ENCODE peak calls at places on chromosomes 5 and 9, in seven cellular contexts. R, L, G, E, N, V and M are unnamed samples.

GRCh38 chr9:94084314-94084713 is at the start of gene PTPDC1:
- DNase-seq in N (no peak), E (peak), V (peak), G (peak), R (no peak), L (peak), M (peak)

GRCh38 chr5:989961-990530 is 18.6 kb upstream of the NKD2 start:
- DNase-seq in E (peak), V (peak), G (no peak), N (no peak), R (no peak), L (peak), M (peak)

GRCh38 chr5:173758675-173759074 is 129.5 kb upstream of the CPEB4 start:
- DNase-seq in G (no peak), R (no peak), L (peak), V (no peak), N (no peak), E (no peak), M (no peak)

GRCh38 chr5:138469540-138470321 is 4.5 kb downstream of the EGR1 start:
- DNase-seq in N (no peak), E (no peak), R (no peak), V (no peak), L (peak), G (peak), M (peak)

GRCh38 chr9:21326526-21327139 is 8.6 kb downstream of the KLHL9 start:
- DNase-seq in L (peak), N (peak), R (peak), V (peak), G (no peak), E (peak), M (no peak)

GRCh38 chr9:136020206-136020605 is 59.0 kb upstream of the UBAC1 start:
- DNase-seq in R (no peak), L (no peak), G (no peak), V (no peak), E (no peak), N (no peak), M (peak)

GRCh38 chr9:110712955-110713354 is 44.4 kb downstream of the MUSK start:
- DNase-seq in G (no peak), V (no peak), R (no peak), L (no peak), E (no peak), N (no peak), M (no peak)

GRCh38 chr5:72210913-72211670 is 103.8 kb downstream of the MAP1B start:
- DNase-seq in L (peak), N (no peak), V (peak), E (no peak), R (no peak), G (no peak), M (no peak)

GRCh38 chr9:131608469-131609115 is 63.3 kb downstream of the PRRT1B start:
- DNase-seq in N (no peak), E (peak), R (peak), V (no peak), G (peak), L (peak), M (peak)

GRCh38 chr9:109961579-109961978 is 181.6 kb downstream of the PALM2AKAP2 start:
- DNase-seq in N (no peak), R (no peak), V (no peak), G (no peak), L (no peak), E (no peak), M (no peak)

GRCh38 chr5:6962256-6962655 is 249.0 kb downstream of the TENT4A start:
- DNase-seq in N (no peak), E (no peak), G (no peak), V (no peak), L (no peak), R (no peak), M (peak)

GRCh38 chr5:146313027-146313426 is 25.6 kb upstream of the POU4F3 start:
- DNase-seq in R (no peak), N (no peak), L (no peak), E (no peak), V (no peak), G (no peak), M (no peak)

GRCh38 chr9:77766587-77766986 is 118.5 kb upstream of the GNA14 start:
- DNase-seq in R (no peak), N (no peak), E (no peak), G (no peak), L (no peak), V (no peak), M (no peak)

GRCh38 chr9:136773386-136774044 is 9.2 kb upstream of the LCN15 start:
- DNase-seq in V (peak), N (no peak), L (peak), R (no peak), E (no peak), G (no peak), M (peak)

GRCh38 chr9:88791105-88791805 is 200.0 kb upstream of the S1PR3 start:
- DNase-seq in L (peak), V (no peak), R (no peak), E (no peak), G (peak), N (no peak), M (no peak)

GRCh38 chr5:82351754-82352145 is 73.6 kb upstream of the RPS23 start:
- DNase-seq in E (peak), L (peak), R (peak), V (peak), N (peak), G (no peak), M (no peak)

GRCh38 chr9:976258-976804 is at the start of gene DMRT3:
- DNase-seq in V (no peak), L (no peak), N (no peak), E (peak), G (no peak), R (no peak), M (peak)